ENCODE peak calls at places on chromosomes 5 and 9, in four cellular contexts. One of them, this sample, is unnamed.

GRCh38 chr5:172546196-172546595 is 91.9 kb upstream of the SH3PXD2B start:
- DNase-seq in skeletal muscle cell: no peak
- DNase-seq in neural crest cell: no peak
- DNase-seq in putamen: no peak
- DNase-seq in this sample: no peak

GRCh38 chr5:56995605-56996004 is 43.7 kb upstream of the MIER3 start:
- DNase-seq in putamen: no peak
- DNase-seq in skeletal muscle cell: no peak
- DNase-seq in neural crest cell: no peak
- DNase-seq in this sample: no peak

GRCh38 chr5:43680286-43680685 is 77.3 kb downstream of the NNT start:
- DNase-seq in putamen: no peak
- DNase-seq in skeletal muscle cell: no peak
- DNase-seq in neural crest cell: no peak
- DNase-seq in this sample: no peak

GRCh38 chr5:96926275-96926674 is 9.6 kb upstream of the LNPEP start:
- DNase-seq in skeletal muscle cell: no peak
- DNase-seq in putamen: no peak
- DNase-seq in neural crest cell: no peak
- DNase-seq in this sample: no peak

GRCh38 chr9:101029300-101030021 is 934 bp downstream of the PLPPR1 start:
- DNase-seq in neural crest cell: no peak
- DNase-seq in skeletal muscle cell: no peak
- DNase-seq in putamen: no peak
- DNase-seq in this sample: no peak

GRCh38 chr9:92097997-92098482 is 17.2 kb downstream of the SPTLC1 start:
- DNase-seq in skeletal muscle cell: peak; percentile 15
- DNase-seq in neural crest cell: no peak
- DNase-seq in putamen: peak; percentile 62
- DNase-seq in this sample: peak; percentile 32

GRCh38 chr9:121748080-121748479 is 96.6 kb downstream of the DAB2IP start:
- DNase-seq in skeletal muscle cell: no peak
- DNase-seq in neural crest cell: no peak
- DNase-seq in putamen: no peak
- DNase-seq in this sample: no peak

GRCh38 chr9:109143881-109144562 is 23.0 kb downstream of the FRRS1L start:
- DNase-seq in skeletal muscle cell: no peak
- DNase-seq in putamen: no peak
- DNase-seq in neural crest cell: no peak
- DNase-seq in this sample: no peak

GRCh38 chr5:145937432-145938250 is 1.3 kb downstream of the SH3RF2 start:
- DNase-seq in skeletal muscle cell: no peak
- DNase-seq in putamen: peak; percentile 67
- DNase-seq in neural crest cell: no peak
- DNase-seq in this sample: peak; percentile 44

GRCh38 chr5:36957953-36958559 is 81.5 kb downstream of the NIPBL start:
- DNase-seq in neural crest cell: no peak
- DNase-seq in putamen: no peak
- DNase-seq in skeletal muscle cell: no peak
- DNase-seq in this sample: no peak

GRCh38 chr9:132023409-132024180 is 56.1 kb downstream of the MED27 start:
- DNase-seq in putamen: no peak
- DNase-seq in neural crest cell: no peak
- DNase-seq in skeletal muscle cell: no peak
- DNase-seq in this sample: no peak

GRCh38 chr9:82939451-82939850 is 123.5 kb downstream of the RASEF start:
- DNase-seq in neural crest cell: no peak
- DNase-seq in skeletal muscle cell: no peak
- DNase-seq in putamen: no peak
- DNase-seq in this sample: no peak

GRCh38 chr9:88988796-88989641 is 2.2 kb upstream of the S1PR3 start:
- DNase-seq in putamen: no peak
- DNase-seq in skeletal muscle cell: no peak
- DNase-seq in neural crest cell: no peak
- DNase-seq in this sample: no peak

GRCh38 chr5:42887094-42887493 is 75.4 kb upstream of the SELENOP start:
- DNase-seq in putamen: no peak
- DNase-seq in neural crest cell: no peak
- DNase-seq in skeletal muscle cell: no peak
- DNase-seq in this sample: no peak

GRCh38 chr5:33488558-33489355 is 48.0 kb downstream of the TARS1 start:
- DNase-seq in neural crest cell: no peak
- DNase-seq in skeletal muscle cell: no peak
- DNase-seq in putamen: peak; percentile 7
- DNase-seq in this sample: no peak

GRCh38 chr9:72622186-72622585 is 100.8 kb downstream of the TMC1 start:
- DNase-seq in neural crest cell: no peak
- DNase-seq in skeletal muscle cell: no peak
- DNase-seq in putamen: no peak
- DNase-seq in this sample: no peak

GRCh38 chr5:179120421-179120861 is 60.3 kb downstream of the ZNF354C start:
- DNase-seq in neural crest cell: no peak
- DNase-seq in putamen: no peak
- DNase-seq in skeletal muscle cell: no peak
- DNase-seq in this sample: no peak

GRCh38 chr5:173707392-173707791 is 90.9 kb upstream of the BOD1 start:
- DNase-seq in skeletal muscle cell: peak; percentile 76
- DNase-seq in neural crest cell: no peak
- DNase-seq in putamen: peak; percentile 31
- DNase-seq in this sample: no peak

GRCh38 chr5:131538177-131538593 is 96.8 kb downstream of the RAPGEF6 start:
- DNase-seq in skeletal muscle cell: peak; percentile 39
- DNase-seq in putamen: no peak
- DNase-seq in neural crest cell: no peak
- DNase-seq in this sample: no peak

GRCh38 chr9:14561929-14562386 is 131.3 kb downstream of the ZDHHC21 start:
- DNase-seq in skeletal muscle cell: no peak
- DNase-seq in neural crest cell: no peak
- DNase-seq in putamen: no peak
- DNase-seq in this sample: no peak

GRCh38 chr5:7927466-7928375 is 58.8 kb downstream of the MTRR start:
- DNase-seq in skeletal muscle cell: no peak
- DNase-seq in putamen: peak; percentile 23
- DNase-seq in neural crest cell: peak; percentile 66
- DNase-seq in this sample: peak; percentile 27

GRCh38 chr5:10333154-10334006 is 20.1 kb upstream of the MARCHF6 start:
- DNase-seq in skeletal muscle cell: no peak
- DNase-seq in neural crest cell: peak; percentile 29
- DNase-seq in putamen: no peak
- DNase-seq in this sample: no peak

GRCh38 chr5:159444441-159445082 is 114.3 kb upstream of the IL12B start:
- DNase-seq in skeletal muscle cell: no peak
- DNase-seq in neural crest cell: no peak
- DNase-seq in putamen: peak; percentile 45
- DNase-seq in this sample: peak; percentile 68

GRCh38 chr9:84107081-84107480 is 126.5 kb downstream of the RMI1 start:
- DNase-seq in putamen: no peak
- DNase-seq in skeletal muscle cell: no peak
- DNase-seq in neural crest cell: no peak
- DNase-seq in this sample: no peak

GRCh38 chr9:129803679-129804065 is 688 bp downstream of the TOR1B start:
- DNase-seq in skeletal muscle cell: no peak
- DNase-seq in neural crest cell: no peak
- DNase-seq in putamen: no peak
- DNase-seq in this sample: no peak

GRCh38 chr5:94857119-94857518 is 238.7 kb downstream of the SLF1 start:
- DNase-seq in skeletal muscle cell: no peak
- DNase-seq in neural crest cell: no peak
- DNase-seq in putamen: no peak
- DNase-seq in this sample: no peak

This sample was measured in astrocyte of the cerebellum.